ENCODE peak calls at places on chromosome 4, in six cellular contexts. M is RCC 7860; Y is HFFc6; J is lung microvascular endothelial cell; N is activated CD8-positive, alpha-beta T cell treated with anti-CD3 and anti-CD28 coated beads, Interleukin-2, amount 10 ng/mL, durations not matched to agents 7 days and 5 days; L is mesothelial cell of epicardium. S is an unnamed sample.

GRCh38 chr4:81627617-81628016 is 155.9 kb upstream of the RASGEF1B start:
- DNase-seq in N (no peak), Y (no peak), M (no peak), L (no peak), J (no peak), S (no peak)

GRCh38 chr4:155419266-155419665 is 42.5 kb upstream of the MAP9 start:
- DNase-seq in Y (no peak), J (peak; percentile 9), M (no peak), N (no peak), L (no peak), S (no peak)

GRCh38 chr4:10063544-10064300 is 42.4 kb upstream of the SLC2A9 start:
- DNase-seq in J (peak; percentile 81), Y (peak; percentile 49), N (no peak), L (no peak), M (peak; percentile 74), S (no peak)

GRCh38 chr4:55393461-55394320 is 2.1 kb upstream of the TMEM165 start:
- DNase-seq in L (no peak), N (no peak), J (peak; percentile 45), Y (no peak), M (no peak), S (no peak)

GRCh38 chr4:151276787-151277557 is at the start of gene PRSS48:
- DNase-seq in L (peak; percentile 44), Y (peak; percentile 42), J (peak; percentile 72), M (no peak), N (peak; percentile 53), S (peak; percentile 0)

GRCh38 chr4:56444719-56445118 is 8.7 kb downstream of the PAICS start:
- DNase-seq in J (no peak), L (no peak), M (no peak), Y (no peak), N (no peak), S (no peak)

GRCh38 chr4:181597766-181598165 is 645.4 kb upstream of the TENM3 start:
- DNase-seq in L (no peak), Y (no peak), N (no peak), J (no peak), M (no peak), S (no peak)

GRCh38 chr4:144649646-144650045 is 3.7 kb downstream of the HHIP start:
- DNase-seq in N (no peak), M (no peak), Y (no peak), L (no peak), J (peak; percentile 34), S (no peak)

GRCh38 chr4:41185614-41186609 is 28.4 kb downstream of the APBB2 start:
- DNase-seq in N (no peak), Y (no peak), M (peak; percentile 49), J (no peak), L (no peak), S (no peak)

S was measured in stimulated activated naive CD4-positive, alpha-beta T cell.